ENCODE peak calls at places on chromosomes 3 and 15, in four cellular contexts. T is BJ, M is Calu3, W is IMR-90. I is an unnamed sample.

GRCh38 chr15:77622212-77622941 is 10.3 kb downstream of the LINGO1 start:
- DNase-seq in T (no peak), M (no peak), W (no peak), I (no peak)

GRCh38 chr3:184005981-184006507 is 11.6 kb downstream of the ABCC5 start:
- DNase-seq in T (no peak), M (peak), W (peak), I (no peak)

GRCh38 chr15:65516997-65517865 is at the start of gene DPP8:
- DNase-seq in T (peak), M (peak), W (peak), I (peak)

GRCh38 chr3:150330872-150331271 is 77.2 kb upstream of the TSC22D2 start:
- DNase-seq in T (no peak), M (no peak), W (no peak), I (no peak)

GRCh38 chr3:12187448-12188327 is 29.0 kb upstream of the TIMP4 start:
- DNase-seq in T (no peak), M (no peak), W (peak), I (no peak)

GRCh38 chr3:56115698-56116097 is 352.6 kb downstream of the ERC2 start:
- DNase-seq in T (no peak), M (no peak), W (no peak), I (no peak)

GRCh38 chr3:141368925-141369794 is 856 bp downstream of the ZBTB38 start:
- DNase-seq in T (no peak), M (peak), W (peak), I (no peak)

GRCh38 chr3:33063651-33064051 is 33.3 kb downstream of the GLB1 start:
- DNase-seq in T (peak), M (no peak), W (peak), I (no peak)

GRCh38 chr3:159672728-159673471 is 315.7 kb upstream of the IL12A start:
- DNase-seq in T (no peak), M (no peak), W (no peak), I (peak)

GRCh38 chr3:182323898-182324297 is 469.4 kb upstream of the ATP11B start:
- DNase-seq in T (no peak), M (no peak), W (no peak), I (no peak)

GRCh38 chr15:57914350-57915055 is 151.0 kb downstream of the ALDH1A2 start:
- DNase-seq in T (no peak), M (no peak), W (no peak), I (no peak)

GRCh38 chr3:18111702-18112311 is 313.3 kb downstream of the SATB1 start:
- DNase-seq in T (no peak), M (peak), W (peak), I (peak)

GRCh38 chr15:85289677-85290365 is 90.6 kb upstream of the AKAP13 start:
- DNase-seq in T (no peak), M (peak), W (peak), I (peak)

GRCh38 chr3:150840733-150841515 is 64.3 kb downstream of the MINDY4B start:
- DNase-seq in T (no peak), M (no peak), W (no peak), I (no peak)

GRCh38 chr15:74417670-74418069 is 16.1 kb downstream of the SEMA7A start:
- DNase-seq in T (no peak), M (no peak), W (no peak), I (no peak)

GRCh38 chr3:37645801-37646380 is 215.8 kb upstream of the CTDSPL start:
- DNase-seq in T (no peak), M (no peak), W (no peak), I (no peak)

GRCh38 chr3:124272611-124273151 is 280.8 kb upstream of the ROPN1 start:
- DNase-seq in T (no peak), M (no peak), W (peak), I (no peak)

GRCh38 chr15:51622269-51623180 is at the start of gene DMXL2:
- DNase-seq in T (peak), M (peak), W (peak), I (peak)

GRCh38 chr3:105518806-105519418 is 152.2 kb downstream of the ALCAM start:
- DNase-seq in T (no peak), M (peak), W (peak), I (peak)

GRCh38 chr3:51379746-51380330 is 5.3 kb upstream of the MANF start:
- DNase-seq in T (no peak), M (no peak), W (no peak), I (no peak)

GRCh38 chr15:39453500-39454073 is 127.3 kb upstream of the THBS1 start:
- DNase-seq in T (no peak), M (no peak), W (no peak), I (no peak)

GRCh38 chr15:41794081-41794480 is 19.8 kb downstream of the MAPKBP1 start:
- DNase-seq in T (peak), M (no peak), W (peak), I (no peak)

GRCh38 chr3:115680802-115681345 is 57.6 kb downstream of the GAP43 start:
- DNase-seq in T (no peak), M (no peak), W (no peak), I (no peak)

GRCh38 chr15:95674031-95674430 is 656.5 kb upstream of the NR2F2 start:
- DNase-seq in T (no peak), M (no peak), W (no peak), I (no peak)

GRCh38 chr3:69425249-69425648 is 39.4 kb upstream of the FRMD4B start:
- DNase-seq in T (no peak), M (peak), W (peak), I (peak)

GRCh38 chr3:42190701-42191442 is 75.1 kb downstream of the CCK start:
- DNase-seq in T (no peak), M (peak), W (peak), I (peak)

GRCh38 chr15:38563723-38564519 is 693 bp downstream of the RASGRP1 start:
- DNase-seq in T (no peak), M (peak), W (peak), I (peak)

GRCh38 chr3:50008931-50009330 is 69.0 kb downstream of the RBM6 start:
- DNase-seq in T (no peak), M (no peak), W (peak), I (no peak)

GRCh38 chr15:99296386-99296785 is 45.1 kb downstream of the LRRC28 start:
- DNase-seq in T (no peak), M (no peak), W (no peak), I (no peak)

GRCh38 chr3:98657429-98657828 is 64.0 kb upstream of the CPOX start:
- DNase-seq in T (no peak), M (peak), W (no peak), I (peak)

GRCh38 chr15:25422021-25422420 is 16.8 kb downstream of the UBE3A start:
- DNase-seq in T (peak), M (no peak), W (no peak), I (no peak)

GRCh38 chr3:189458536-189458935 is 172.7 kb upstream of the TP63 start:
- DNase-seq in T (no peak), M (peak), W (no peak), I (peak)

GRCh38 chr3:94076055-94076454 is 13.2 kb downstream of the NSUN3 start:
- DNase-seq in T (no peak), M (no peak), W (peak), I (no peak)

GRCh38 chr15:83446417-83446816 is 724 bp upstream of the SH3GL3 start:
- DNase-seq in T (no peak), M (no peak), W (no peak), I (no peak)

I was measured in HuH-7.